ENCODE peak calls at places on chromosome 18, in seven cellular contexts. One of them, this sample, is unnamed.
A peak's percentile ranks its signal among the peaks of the same experiment; 100 is the strongest.

GRCh38 chr18:80009661-80010550 is 21.5 kb upstream of the TXNL4A start:
- DNase-seq in neural crest cell: no peak
- DNase-seq in cardiac muscle cell: no peak
- DNase-seq in RWPE2: peak; percentile 86
- DNase-seq in dorsolateral prefrontal cortex: peak; percentile 53
- DNase-seq in A549: peak; percentile 82
- DNase-seq in choroid plexus epithelial cell: peak; percentile 95
- DNase-seq in this sample: no peak

GRCh38 chr18:8854962-8855361 is 149.6 kb downstream of the MTCL1 start:
- DNase-seq in RWPE2: no peak
- DNase-seq in A549: no peak
- DNase-seq in neural crest cell: no peak
- DNase-seq in dorsolateral prefrontal cortex: no peak
- DNase-seq in choroid plexus epithelial cell: no peak
- DNase-seq in cardiac muscle cell: no peak
- DNase-seq in this sample: no peak

GRCh38 chr18:79965119-79965902 is 868 bp downstream of the HSBP1L1 start:
- DNase-seq in A549: peak; percentile 69
- DNase-seq in choroid plexus epithelial cell: peak; percentile 96
- DNase-seq in neural crest cell: no peak
- DNase-seq in RWPE2: no peak
- DNase-seq in cardiac muscle cell: no peak
- DNase-seq in dorsolateral prefrontal cortex: no peak
- DNase-seq in this sample: peak; percentile 42

GRCh38 chr18:74804677-74805076 is 207.0 kb downstream of the ZNF407 start:
- DNase-seq in neural crest cell: no peak
- DNase-seq in RWPE2: no peak
- DNase-seq in cardiac muscle cell: peak; percentile 19
- DNase-seq in choroid plexus epithelial cell: no peak
- DNase-seq in A549: no peak
- DNase-seq in dorsolateral prefrontal cortex: no peak
- DNase-seq in this sample: no peak

GRCh38 chr18:37294951-37295350 is 270.6 kb downstream of the CELF4 start:
- DNase-seq in choroid plexus epithelial cell: peak; percentile 19
- DNase-seq in cardiac muscle cell: peak; percentile 42
- DNase-seq in RWPE2: no peak
- DNase-seq in dorsolateral prefrontal cortex: no peak
- DNase-seq in neural crest cell: peak; percentile 26
- DNase-seq in A549: peak; percentile 45
- DNase-seq in this sample: peak; percentile 1

GRCh38 chr18:58754544-58755068 is 83.3 kb downstream of the MALT1 start:
- DNase-seq in RWPE2: no peak
- DNase-seq in cardiac muscle cell: peak; percentile 28
- DNase-seq in neural crest cell: no peak
- DNase-seq in choroid plexus epithelial cell: peak; percentile 71
- DNase-seq in A549: no peak
- DNase-seq in dorsolateral prefrontal cortex: no peak
- DNase-seq in this sample: no peak

GRCh38 chr18:58793361-58793760 is 71.3 kb upstream of the ZNF532 start:
- DNase-seq in RWPE2: peak; percentile 83
- DNase-seq in neural crest cell: no peak
- DNase-seq in choroid plexus epithelial cell: peak; percentile 85
- DNase-seq in cardiac muscle cell: peak; percentile 54
- DNase-seq in A549: peak; percentile 71
- DNase-seq in dorsolateral prefrontal cortex: no peak
- DNase-seq in this sample: no peak

GRCh38 chr18:28150925-28151324 is 26.0 kb downstream of the CDH2 start:
- DNase-seq in choroid plexus epithelial cell: no peak
- DNase-seq in neural crest cell: no peak
- DNase-seq in RWPE2: no peak
- DNase-seq in A549: no peak
- DNase-seq in dorsolateral prefrontal cortex: no peak
- DNase-seq in cardiac muscle cell: no peak
- DNase-seq in this sample: no peak

GRCh38 chr18:57437433-57437781 is 2.2 kb downstream of the ONECUT2 start:
- DNase-seq in choroid plexus epithelial cell: no peak
- DNase-seq in dorsolateral prefrontal cortex: no peak
- DNase-seq in cardiac muscle cell: no peak
- DNase-seq in RWPE2: no peak
- DNase-seq in neural crest cell: peak; percentile 18
- DNase-seq in A549: peak; percentile 24
- DNase-seq in this sample: no peak

GRCh38 chr18:37465922-37466321 is 99.7 kb downstream of the CELF4 start:
- DNase-seq in cardiac muscle cell: peak; percentile 73
- DNase-seq in RWPE2: no peak
- DNase-seq in neural crest cell: no peak
- DNase-seq in choroid plexus epithelial cell: no peak
- DNase-seq in dorsolateral prefrontal cortex: no peak
- DNase-seq in A549: no peak
- DNase-seq in this sample: no peak

GRCh38 chr18:67478249-67478648 is 38.3 kb downstream of the DSEL start:
- DNase-seq in cardiac muscle cell: no peak
- DNase-seq in choroid plexus epithelial cell: no peak
- DNase-seq in A549: no peak
- DNase-seq in dorsolateral prefrontal cortex: no peak
- DNase-seq in neural crest cell: no peak
- DNase-seq in RWPE2: no peak
- DNase-seq in this sample: no peak

GRCh38 chr18:74511823-74512222 is 15.7 kb downstream of the CNDP2 start:
- DNase-seq in neural crest cell: no peak
- DNase-seq in cardiac muscle cell: no peak
- DNase-seq in choroid plexus epithelial cell: no peak
- DNase-seq in dorsolateral prefrontal cortex: peak; percentile 35
- DNase-seq in RWPE2: no peak
- DNase-seq in A549: no peak
- DNase-seq in this sample: no peak

GRCh38 chr18:79424008-79424565 is 28.4 kb downstream of the NFATC1 start:
- DNase-seq in neural crest cell: no peak
- DNase-seq in dorsolateral prefrontal cortex: no peak
- DNase-seq in cardiac muscle cell: no peak
- DNase-seq in choroid plexus epithelial cell: peak; percentile 51
- DNase-seq in A549: no peak
- DNase-seq in RWPE2: no peak
- DNase-seq in this sample: no peak

GRCh38 chr18:75524852-75525251 is 97.3 kb upstream of the SMIM21 start:
- DNase-seq in dorsolateral prefrontal cortex: no peak
- DNase-seq in neural crest cell: no peak
- DNase-seq in RWPE2: no peak
- DNase-seq in choroid plexus epithelial cell: no peak
- DNase-seq in cardiac muscle cell: no peak
- DNase-seq in A549: no peak
- DNase-seq in this sample: no peak

GRCh38 chr18:70149616-70150301 is 55.7 kb downstream of the RTTN start:
- DNase-seq in RWPE2: no peak
- DNase-seq in choroid plexus epithelial cell: no peak
- DNase-seq in neural crest cell: no peak
- DNase-seq in A549: no peak
- DNase-seq in dorsolateral prefrontal cortex: no peak
- DNase-seq in cardiac muscle cell: no peak
- DNase-seq in this sample: no peak

GRCh38 chr18:9849407-9849961 is 36.3 kb upstream of the TXNDC2 start:
- DNase-seq in neural crest cell: no peak
- DNase-seq in dorsolateral prefrontal cortex: no peak
- DNase-seq in cardiac muscle cell: no peak
- DNase-seq in RWPE2: no peak
- DNase-seq in choroid plexus epithelial cell: no peak
- DNase-seq in A549: no peak
- DNase-seq in this sample: no peak

DNA sequence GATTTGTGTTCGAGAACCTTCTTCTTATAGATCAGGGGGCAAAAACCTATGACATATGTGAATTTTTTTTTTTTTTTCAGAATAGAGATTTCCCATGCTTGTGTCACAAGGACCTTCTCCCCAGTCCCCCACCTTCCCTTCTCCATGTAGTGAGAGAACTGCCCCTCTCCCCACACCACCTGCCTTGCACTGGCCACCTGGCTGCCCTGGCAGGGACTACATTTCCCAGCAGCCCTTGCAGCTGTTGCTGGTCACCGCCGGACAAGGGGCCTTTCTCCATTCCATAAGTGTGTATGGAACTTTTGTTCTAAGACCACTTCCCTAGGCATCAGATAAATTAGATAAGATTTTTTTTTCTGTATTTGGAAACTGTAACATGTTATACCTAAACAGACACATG is 22.2 kb downstream of the MBP start:
- DNase-seq in choroid plexus epithelial cell: no peak
- DNase-seq in cardiac muscle cell: no peak
- DNase-seq in neural crest cell: no peak
- DNase-seq in A549: no peak
- DNase-seq in dorsolateral prefrontal cortex: no peak
- DNase-seq in RWPE2: no peak
- DNase-seq in this sample: no peak
- TF ChIP-seq CTCF in choroid plexus epithelial cell: peak; percentile 16
- TF ChIP-seq CTCF in cardiac muscle cell: no peak
- TF ChIP-seq CTCF in neural crest cell: no peak
- TF ChIP-seq CTCF in A549: no peak
- TF ChIP-seq CTCF in dorsolateral prefrontal cortex: no peak
- TF ChIP-seq CTCF in RWPE2: no peak
- TF ChIP-seq CTCF in this sample: no peak

GRCh38 chr18:48135436-48135966 is 205.0 kb upstream of the SMAD2 start:
- DNase-seq in choroid plexus epithelial cell: no peak
- DNase-seq in A549: no peak
- DNase-seq in cardiac muscle cell: no peak
- DNase-seq in RWPE2: no peak
- DNase-seq in neural crest cell: no peak
- DNase-seq in dorsolateral prefrontal cortex: no peak
- DNase-seq in this sample: no peak
- TF ChIP-seq CTCF in choroid plexus epithelial cell: no peak
- TF ChIP-seq CTCF in A549: no peak
- TF ChIP-seq CTCF in cardiac muscle cell: no peak
- TF ChIP-seq CTCF in RWPE2: no peak
- TF ChIP-seq CTCF in neural crest cell: no peak
- TF ChIP-seq CTCF in dorsolateral prefrontal cortex: no peak
- TF ChIP-seq CTCF in this sample: no peak

DNA sequence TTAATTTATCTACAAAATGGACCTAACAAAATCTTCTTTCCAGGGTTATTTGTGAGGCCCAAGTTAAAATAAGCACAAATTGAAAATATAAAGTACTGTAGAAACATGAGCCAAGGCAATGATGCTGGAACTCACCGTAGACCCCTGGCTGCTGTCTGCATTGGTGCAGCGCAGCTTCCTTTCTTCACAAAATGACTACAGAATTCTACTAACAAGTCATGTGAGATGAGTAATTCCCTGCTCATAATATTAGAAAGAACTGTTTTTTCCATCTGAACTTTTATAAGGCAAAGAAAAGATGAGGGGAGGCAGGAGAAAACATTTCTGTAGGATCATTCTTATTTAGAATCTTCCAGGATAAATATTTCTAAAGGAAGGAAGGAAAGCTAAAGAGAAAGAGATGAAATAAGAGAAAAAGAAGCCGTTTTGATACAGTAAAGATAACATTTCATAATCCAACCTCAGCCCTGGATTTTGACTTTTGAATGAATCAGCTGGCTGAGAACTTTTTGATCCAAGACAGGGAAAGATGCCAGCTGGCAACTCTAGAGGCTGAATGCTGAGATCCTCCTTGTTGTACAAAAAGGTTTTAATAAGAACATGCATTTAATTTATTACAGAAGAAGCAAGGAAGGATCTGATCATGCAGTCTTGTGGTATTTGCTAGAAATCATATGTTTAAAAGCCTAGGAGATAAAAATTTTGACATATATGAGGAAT is 183.9 kb upstream of the KLHL14 start:
- DNase-seq in dorsolateral prefrontal cortex: no peak
- DNase-seq in neural crest cell: no peak
- DNase-seq in RWPE2: no peak
- DNase-seq in A549: no peak
- DNase-seq in cardiac muscle cell: peak; percentile 23
- DNase-seq in choroid plexus epithelial cell: peak; percentile 91
- DNase-seq in this sample: no peak
- TF ChIP-seq CTCF in dorsolateral prefrontal cortex: no peak
- TF ChIP-seq CTCF in neural crest cell: no peak
- TF ChIP-seq CTCF in RWPE2: no peak
- TF ChIP-seq CTCF in A549: no peak
- TF ChIP-seq CTCF in cardiac muscle cell: peak; percentile 37
- TF ChIP-seq CTCF in choroid plexus epithelial cell: peak; percentile 93
- TF ChIP-seq CTCF in this sample: no peak

GRCh38 chr18:26546875-26547301 is 1.5 kb downstream of the KCTD1 start:
- DNase-seq in choroid plexus epithelial cell: no peak
- DNase-seq in RWPE2: no peak
- DNase-seq in A549: no peak
- DNase-seq in cardiac muscle cell: no peak
- DNase-seq in neural crest cell: peak; percentile 8
- DNase-seq in dorsolateral prefrontal cortex: no peak
- DNase-seq in this sample: no peak
- TF ChIP-seq CTCF in choroid plexus epithelial cell: no peak
- TF ChIP-seq CTCF in RWPE2: no peak
- TF ChIP-seq CTCF in A549: no peak
- TF ChIP-seq CTCF in cardiac muscle cell: no peak
- TF ChIP-seq CTCF in neural crest cell: no peak
- TF ChIP-seq CTCF in dorsolateral prefrontal cortex: no peak
- TF ChIP-seq CTCF in this sample: no peak

GRCh38 chr18:50285631-50286321 is 1.7 kb downstream of the CXXC1 start:
- DNase-seq in neural crest cell: no peak
- DNase-seq in dorsolateral prefrontal cortex: no peak
- DNase-seq in RWPE2: no peak
- DNase-seq in A549: no peak
- DNase-seq in cardiac muscle cell: no peak
- DNase-seq in choroid plexus epithelial cell: no peak
- DNase-seq in this sample: no peak
- TF ChIP-seq CTCF in neural crest cell: no peak
- TF ChIP-seq CTCF in dorsolateral prefrontal cortex: no peak
- TF ChIP-seq CTCF in RWPE2: no peak
- TF ChIP-seq CTCF in A549: no peak
- TF ChIP-seq CTCF in cardiac muscle cell: no peak
- TF ChIP-seq CTCF in choroid plexus epithelial cell: no peak
- TF ChIP-seq CTCF in this sample: no peak

GRCh38 chr18:52343138-52343537 is 3.1 kb downstream of the DCC start:
- DNase-seq in neural crest cell: no peak
- DNase-seq in cardiac muscle cell: peak; percentile 51
- DNase-seq in A549: peak; percentile 29
- DNase-seq in choroid plexus epithelial cell: peak; percentile 49
- DNase-seq in dorsolateral prefrontal cortex: no peak
- DNase-seq in RWPE2: no peak
- DNase-seq in this sample: no peak
- TF ChIP-seq CTCF in neural crest cell: peak; percentile 51
- TF ChIP-seq CTCF in cardiac muscle cell: no peak
- TF ChIP-seq CTCF in A549: peak; percentile 24
- TF ChIP-seq CTCF in choroid plexus epithelial cell: peak; percentile 46
- TF ChIP-seq CTCF in dorsolateral prefrontal cortex: peak; percentile 59
- TF ChIP-seq CTCF in RWPE2: no peak
- TF ChIP-seq CTCF in this sample: no peak